ENCODE peak calls at places on chromosomes 7 and 10, in eight cellular contexts. One of them, this sample, is unnamed.

GRCh38 chr7:81416648-81417047 is 353.2 kb downstream of the HGF start:
- DNase-seq in skeletal muscle cell: no peak
- DNase-seq in posterior cingulate gyrus: no peak
- DNase-seq in Caki2: no peak
- DNase-seq in RCC 7860: no peak
- DNase-seq in stimulated activated CD4-positive, alpha-beta T cell treated with anti-CD3 and anti-CD28 coated beads, Interleukin-12 subunit alpha, Interleukin-12 subunit beta, amount 100 ng/mL, for 24 hours: no peak
- DNase-seq in breast epithelium: no peak
- DNase-seq in tibial nerve: no peak
- DNase-seq in this sample: no peak

GRCh38 chr7:70314221-70314620 is 715.9 kb downstream of the AUTS2 start:
- DNase-seq in RCC 7860: no peak
- DNase-seq in posterior cingulate gyrus: no peak
- DNase-seq in Caki2: no peak
- DNase-seq in skeletal muscle cell: no peak
- DNase-seq in breast epithelium: no peak
- DNase-seq in stimulated activated CD4-positive, alpha-beta T cell treated with anti-CD3 and anti-CD28 coated beads, Interleukin-12 subunit alpha, Interleukin-12 subunit beta, amount 100 ng/mL, for 24 hours: no peak
- DNase-seq in tibial nerve: no peak
- DNase-seq in this sample: no peak

GRCh38 chr10:124604214-124605000 is 139.8 kb downstream of the FAM53B start:
- DNase-seq in skeletal muscle cell: no peak
- DNase-seq in tibial nerve: no peak
- DNase-seq in breast epithelium: no peak
- DNase-seq in posterior cingulate gyrus: peak; percentile 57
- DNase-seq in Caki2: no peak
- DNase-seq in stimulated activated CD4-positive, alpha-beta T cell treated with anti-CD3 and anti-CD28 coated beads, Interleukin-12 subunit alpha, Interleukin-12 subunit beta, amount 100 ng/mL, for 24 hours: no peak
- DNase-seq in RCC 7860: no peak
- DNase-seq in this sample: no peak

GRCh38 chr10:62373995-62374861 is at the start of gene ZNF365:
- DNase-seq in tibial nerve: no peak
- DNase-seq in posterior cingulate gyrus: peak; percentile 79
- DNase-seq in Caki2: peak; percentile 49
- DNase-seq in RCC 7860: peak; percentile 42
- DNase-seq in breast epithelium: no peak
- DNase-seq in stimulated activated CD4-positive, alpha-beta T cell treated with anti-CD3 and anti-CD28 coated beads, Interleukin-12 subunit alpha, Interleukin-12 subunit beta, amount 100 ng/mL, for 24 hours: peak; percentile 26
- DNase-seq in skeletal muscle cell: no peak
- DNase-seq in this sample: no peak

GRCh38 chr7:96331233-96331632 is 9.3 kb upstream of the SLC25A13 start:
- DNase-seq in posterior cingulate gyrus: no peak
- DNase-seq in tibial nerve: no peak
- DNase-seq in stimulated activated CD4-positive, alpha-beta T cell treated with anti-CD3 and anti-CD28 coated beads, Interleukin-12 subunit alpha, Interleukin-12 subunit beta, amount 100 ng/mL, for 24 hours: no peak
- DNase-seq in Caki2: peak; percentile 8
- DNase-seq in breast epithelium: no peak
- DNase-seq in RCC 7860: no peak
- DNase-seq in skeletal muscle cell: no peak
- DNase-seq in this sample: no peak

GRCh38 chr10:30834636-30835035 is 197.0 kb downstream of the ZNF438 start:
- DNase-seq in Caki2: no peak
- DNase-seq in tibial nerve: no peak
- DNase-seq in breast epithelium: no peak
- DNase-seq in skeletal muscle cell: no peak
- DNase-seq in stimulated activated CD4-positive, alpha-beta T cell treated with anti-CD3 and anti-CD28 coated beads, Interleukin-12 subunit alpha, Interleukin-12 subunit beta, amount 100 ng/mL, for 24 hours: no peak
- DNase-seq in posterior cingulate gyrus: no peak
- DNase-seq in RCC 7860: no peak
- DNase-seq in this sample: no peak

GRCh38 chr10:119313645-119314044 is 106.3 kb downstream of the GRK5 start:
- DNase-seq in breast epithelium: no peak
- DNase-seq in skeletal muscle cell: no peak
- DNase-seq in posterior cingulate gyrus: no peak
- DNase-seq in stimulated activated CD4-positive, alpha-beta T cell treated with anti-CD3 and anti-CD28 coated beads, Interleukin-12 subunit alpha, Interleukin-12 subunit beta, amount 100 ng/mL, for 24 hours: peak; percentile 70
- DNase-seq in tibial nerve: no peak
- DNase-seq in Caki2: no peak
- DNase-seq in RCC 7860: peak; percentile 68
- DNase-seq in this sample: no peak

GRCh38 chr7:139456511-139456910 is 27.0 kb downstream of the KLRG2 start:
- DNase-seq in tibial nerve: no peak
- DNase-seq in stimulated activated CD4-positive, alpha-beta T cell treated with anti-CD3 and anti-CD28 coated beads, Interleukin-12 subunit alpha, Interleukin-12 subunit beta, amount 100 ng/mL, for 24 hours: no peak
- DNase-seq in RCC 7860: no peak
- DNase-seq in breast epithelium: no peak
- DNase-seq in posterior cingulate gyrus: no peak
- DNase-seq in skeletal muscle cell: no peak
- DNase-seq in Caki2: no peak
- DNase-seq in this sample: no peak

GRCh38 chr7:5557920-5558401 is 134.3 kb upstream of the TNRC18 start:
- DNase-seq in skeletal muscle cell: no peak
- DNase-seq in posterior cingulate gyrus: peak; percentile 32
- DNase-seq in tibial nerve: peak; percentile 49
- DNase-seq in stimulated activated CD4-positive, alpha-beta T cell treated with anti-CD3 and anti-CD28 coated beads, Interleukin-12 subunit alpha, Interleukin-12 subunit beta, amount 100 ng/mL, for 24 hours: no peak
- DNase-seq in RCC 7860: no peak
- DNase-seq in Caki2: peak; percentile 59
- DNase-seq in breast epithelium: peak; percentile 59
- DNase-seq in this sample: no peak

GRCh38 chr7:156514851-156515250 is 125.7 kb upstream of the RNF32 start:
- DNase-seq in stimulated activated CD4-positive, alpha-beta T cell treated with anti-CD3 and anti-CD28 coated beads, Interleukin-12 subunit alpha, Interleukin-12 subunit beta, amount 100 ng/mL, for 24 hours: no peak
- DNase-seq in tibial nerve: no peak
- DNase-seq in Caki2: no peak
- DNase-seq in RCC 7860: no peak
- DNase-seq in posterior cingulate gyrus: no peak
- DNase-seq in skeletal muscle cell: no peak
- DNase-seq in breast epithelium: no peak
- DNase-seq in this sample: no peak

GRCh38 chr10:87827681-87828080 is 9.7 kb upstream of the ATAD1 start:
- DNase-seq in tibial nerve: no peak
- DNase-seq in skeletal muscle cell: no peak
- DNase-seq in stimulated activated CD4-positive, alpha-beta T cell treated with anti-CD3 and anti-CD28 coated beads, Interleukin-12 subunit alpha, Interleukin-12 subunit beta, amount 100 ng/mL, for 24 hours: no peak
- DNase-seq in Caki2: no peak
- DNase-seq in posterior cingulate gyrus: no peak
- DNase-seq in breast epithelium: no peak
- DNase-seq in RCC 7860: no peak
- DNase-seq in this sample: no peak

GRCh38 chr10:7942311-7942710 is 112.2 kb upstream of the GATA3 start:
- DNase-seq in RCC 7860: no peak
- DNase-seq in stimulated activated CD4-positive, alpha-beta T cell treated with anti-CD3 and anti-CD28 coated beads, Interleukin-12 subunit alpha, Interleukin-12 subunit beta, amount 100 ng/mL, for 24 hours: no peak
- DNase-seq in skeletal muscle cell: no peak
- DNase-seq in tibial nerve: no peak
- DNase-seq in breast epithelium: no peak
- DNase-seq in Caki2: no peak
- DNase-seq in posterior cingulate gyrus: no peak
- DNase-seq in this sample: no peak

GRCh38 chr7:25985196-25985595 is 166.8 kb upstream of the NFE2L3 start:
- DNase-seq in stimulated activated CD4-positive, alpha-beta T cell treated with anti-CD3 and anti-CD28 coated beads, Interleukin-12 subunit alpha, Interleukin-12 subunit beta, amount 100 ng/mL, for 24 hours: no peak
- DNase-seq in skeletal muscle cell: no peak
- DNase-seq in breast epithelium: no peak
- DNase-seq in posterior cingulate gyrus: no peak
- DNase-seq in RCC 7860: no peak
- DNase-seq in tibial nerve: no peak
- DNase-seq in Caki2: no peak
- DNase-seq in this sample: no peak